ENCODE peak calls at places on chromosomes 12 and 14, in four cellular contexts. Z is iris pigment epithelial cell; M is activated B cell treated with CpG ODN at 0.5 μM for 24 hours; A is stimulated activated CD4-positive, alpha-beta T cell treated with anti-CD3 and anti-CD28 coated beads, Interleukin-15, amount 100 ng/mL, for 1 hour. B is an unnamed sample.

GRCh38 chr12:8911606-8912268 is 2.6 kb upstream of the PHC1 start:
- DNase-seq in Z (no peak), M (no peak), A (no peak), B (no peak)

GRCh38 chr14:58638231-58639205 is 756 bp downstream of the DACT1 start:
- DNase-seq in Z (peak; percentile 44), M (no peak), A (peak; percentile 13), B (no peak)

GRCh38 chr12:100555722-100556121 is 17.8 kb upstream of the GAS2L3 start:
- DNase-seq in Z (peak; percentile 49), M (no peak), A (no peak), B (no peak)

GRCh38 chr12:125143491-125143890 is 78.3 kb downstream of the AACS start:
- DNase-seq in Z (peak; percentile 17), M (no peak), A (no peak), B (no peak)

GRCh38 chr12:92971869-92972524 is 42.9 kb upstream of the EEA1 start:
- DNase-seq in Z (peak; percentile 94), M (no peak), A (no peak), B (no peak)

GRCh38 chr14:99758121-99758871 is 34.9 kb upstream of the EML1 start:
- DNase-seq in Z (peak; percentile 91), M (no peak), A (no peak), B (no peak)

GRCh38 chr12:65466906-65467305 is 188.4 kb downstream of the MSRB3 start:
- DNase-seq in Z (no peak), M (no peak), A (no peak), B (no peak)

GRCh38 chr14:55077155-55077554 is 25.7 kb downstream of the MAPK1IP1L start:
- DNase-seq in Z (peak; percentile 59), M (no peak), A (no peak), B (no peak)

GRCh38 chr12:72872986-72873385 is 600.8 kb downstream of the TRHDE start:
- DNase-seq in Z (no peak), M (no peak), A (no peak), B (no peak)

GRCh38 chr14:72679591-72680151 is 214.2 kb downstream of the DPF3 start:
- DNase-seq in Z (no peak), M (no peak), A (no peak), B (no peak)